ENCODE peak calls at places on chromosomes 13 and 19, in nine cellular contexts. B is cardiac muscle cell, W is natural killer cell, N is cardiac fibroblast, K is A549, G is Panc1, T is fibroblast of pulmonary artery, P is fibroblast of mammary gland, U is mucosa of descending colon. D is an unnamed sample.

GRCh38 chr19:18850560-18851375 is 19.0 kb downstream of the UPF1 start:
- DNase-seq in U (no peak), P (no peak), T (no peak), K (no peak), N (no peak), G (no peak), B (no peak), W (no peak), D (no peak)

GRCh38 chr13:21671793-21672680 is 1.2 kb downstream of the FGF9 start:
- DNase-seq in K (no peak), W (no peak), P (no peak), G (no peak), N (no peak), T (no peak), B (no peak), U (peak), D (no peak)

GRCh38 chr13:28408235-28408848 is 86.6 kb downstream of the FLT1 start:
- DNase-seq in B (peak), G (no peak), U (no peak), W (no peak), T (peak), P (no peak), K (no peak), N (peak), D (no peak)

GRCh38 chr13:27203854-27204253 is 32.2 kb upstream of the USP12 start:
- DNase-seq in T (peak), K (peak), G (no peak), N (peak), U (no peak), P (peak), W (no peak), B (peak), D (no peak)

GRCh38 chr19:8396563-8397203 is 6.5 kb downstream of the RAB11B start:
- DNase-seq in N (peak), U (peak), W (peak), B (peak), T (peak), P (peak), G (peak), K (peak), D (no peak)

GRCh38 chr19:29259153-29259552 is 46.2 kb upstream of the UQCRFS1 start:
- DNase-seq in G (no peak), U (no peak), W (no peak), B (no peak), T (peak), K (peak), N (no peak), P (peak), D (no peak)

GRCh38 chr19:47398707-47399106 is 20.6 kb downstream of the MEIS3 start:
- DNase-seq in U (no peak), G (no peak), B (no peak), P (no peak), W (no peak), T (no peak), K (no peak), N (no peak), D (no peak)

GRCh38 chr19:7355151-7355845 is 6.6 kb downstream of the ARHGEF18 start:
- DNase-seq in B (peak), T (peak), N (peak), G (no peak), U (peak), W (no peak), P (peak), K (no peak), D (no peak)

GRCh38 chr13:89968468-89968867 is 1379.0 kb upstream of the MIR17HG start:
- DNase-seq in W (no peak), T (no peak), U (no peak), G (no peak), B (no peak), K (no peak), N (no peak), P (no peak), D (no peak)

GRCh38 chr19:8085606-8086464 is 33.3 kb downstream of the CCL25 start:
- DNase-seq in P (no peak), N (no peak), G (no peak), U (peak), B (no peak), T (no peak), K (peak), W (no peak), D (no peak)

GRCh38 chr13:98879127-98879520 is 98.7 kb downstream of the DOCK9 start:
- DNase-seq in U (no peak), G (no peak), P (no peak), B (no peak), T (no peak), W (no peak), K (no peak), N (no peak), D (no peak)

GRCh38 chr13:31905896-31906295 is 125.7 kb upstream of the FRY start:
- DNase-seq in U (no peak), G (no peak), B (no peak), N (no peak), W (no peak), K (no peak), T (no peak), P (no peak), D (no peak)

GRCh38 chr13:97414392-97414791 is 19.6 kb upstream of the RAP2A start:
- DNase-seq in G (no peak), T (no peak), W (no peak), U (no peak), P (no peak), B (peak), K (no peak), N (no peak), D (no peak)

GRCh38 chr13:101594936-101595335 is 142.5 kb downstream of the ITGBL1 start:
- DNase-seq in T (no peak), B (no peak), W (no peak), U (no peak), K (no peak), G (no peak), P (no peak), N (no peak), D (no peak)

GRCh38 chr13:44437356-44438233 is 64.0 kb downstream of the SERP2 start:
- DNase-seq in B (peak), P (peak), T (peak), U (no peak), G (no peak), K (peak), N (peak), W (no peak), D (no peak)
- TF ChIP-seq CTCF in B (peak), P (peak), T (peak), U (no peak), G (peak), K (peak), N (no peak), W (peak), D (peak)

GRCh38 chr19:16014923-16015804 is 61.1 kb upstream of the TPM4 start:
- DNase-seq in K (no peak), T (no peak), P (no peak), N (no peak), W (no peak), G (no peak), B (no peak), U (no peak), D (peak)
- TF ChIP-seq CTCF in K (no peak), T (no peak), P (no peak), N (no peak), W (no peak), G (no peak), B (no peak), U (no peak), D (no peak)

DNA sequence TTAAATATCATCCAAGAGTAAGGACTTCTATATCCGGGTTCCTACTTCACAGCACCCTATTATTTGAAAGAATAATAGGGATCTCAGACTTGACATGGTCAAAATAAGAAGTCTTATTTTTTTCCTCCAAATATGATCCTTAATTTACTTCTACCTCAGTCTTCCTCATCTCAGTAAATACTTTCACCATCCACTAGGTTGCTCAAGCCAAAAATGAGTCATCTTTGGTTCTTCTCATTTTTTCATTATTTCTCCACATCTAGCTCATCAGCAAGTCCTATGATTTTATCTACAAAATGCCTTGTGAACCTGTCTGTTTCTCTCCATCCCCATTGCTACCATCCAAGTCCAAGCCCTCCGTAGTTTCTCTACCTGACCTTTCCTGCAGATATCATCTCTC is 121.9 kb upstream of the GJB6 start:
- DNase-seq in G (no peak), B (peak), P (peak), U (no peak), W (no peak), K (no peak), N (peak), T (peak), D (no peak)
- TF ChIP-seq CTCF in G (no peak), B (peak), P (peak), U (no peak), W (no peak), K (no peak), N (peak), T (peak), D (peak)

GRCh38 chr13:60655268-60655667 is 258.2 kb downstream of the TDRD3 start:
- DNase-seq in K (no peak), W (no peak), U (no peak), N (no peak), T (no peak), B (no peak), G (no peak), P (no peak), D (no peak)

GRCh38 chr13:60654405-60654804 is 257.4 kb downstream of the TDRD3 start:
- DNase-seq in W (no peak), K (peak), P (no peak), B (peak), T (peak), U (peak), G (peak), N (peak), D (no peak)
- TF ChIP-seq CTCF in W (no peak), K (peak), P (peak), B (peak), T (peak), U (no peak), G (peak), N (peak), D (no peak)

DNA sequence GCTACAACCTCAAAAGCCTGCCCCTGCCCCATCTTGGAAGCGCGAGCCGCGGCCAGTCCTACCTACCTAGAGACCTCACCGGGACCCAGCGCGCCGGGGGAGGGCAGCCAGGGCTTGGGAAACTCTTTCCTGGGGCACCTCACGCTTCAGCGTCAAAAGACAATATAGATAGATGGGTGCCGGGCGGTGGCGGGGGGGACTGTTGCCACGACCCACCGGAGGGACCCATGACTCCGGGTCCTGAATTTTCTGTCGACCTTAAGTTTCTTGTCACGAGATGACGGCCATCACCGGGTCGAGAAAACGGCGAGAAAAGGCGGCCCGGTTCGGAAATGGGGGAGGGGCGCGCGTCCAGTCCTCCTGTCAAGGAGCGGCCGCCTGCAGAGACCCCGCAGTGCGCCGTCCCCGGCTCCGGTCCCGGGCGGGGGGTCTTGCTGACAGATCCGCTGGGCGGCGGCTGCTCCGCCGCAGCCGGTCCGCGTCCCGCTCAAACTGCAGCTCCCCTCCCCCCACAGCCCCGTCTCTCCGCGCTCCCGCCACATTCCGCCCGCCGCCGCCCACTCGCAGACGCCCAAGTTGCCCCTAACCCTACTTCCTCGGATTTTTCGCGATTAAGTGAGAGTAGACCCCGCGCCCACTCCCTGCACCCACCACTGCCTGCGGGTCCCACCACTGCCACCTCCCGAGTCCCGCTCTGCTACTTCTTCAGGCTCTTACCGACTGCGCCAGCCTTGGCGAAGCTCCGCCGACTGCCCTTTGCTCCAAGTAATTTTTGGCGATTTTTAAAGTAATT is 66.1 kb downstream of the KCNRG start:
- DNase-seq in T (no peak), G (no peak), B (peak), P (no peak), U (peak), K (peak), W (peak), N (no peak), D (peak)
- TF ChIP-seq CTCF in T (peak), G (peak), B (peak), P (no peak), U (no peak), K (no peak), W (no peak), N (peak), D (no peak)

DNA sequence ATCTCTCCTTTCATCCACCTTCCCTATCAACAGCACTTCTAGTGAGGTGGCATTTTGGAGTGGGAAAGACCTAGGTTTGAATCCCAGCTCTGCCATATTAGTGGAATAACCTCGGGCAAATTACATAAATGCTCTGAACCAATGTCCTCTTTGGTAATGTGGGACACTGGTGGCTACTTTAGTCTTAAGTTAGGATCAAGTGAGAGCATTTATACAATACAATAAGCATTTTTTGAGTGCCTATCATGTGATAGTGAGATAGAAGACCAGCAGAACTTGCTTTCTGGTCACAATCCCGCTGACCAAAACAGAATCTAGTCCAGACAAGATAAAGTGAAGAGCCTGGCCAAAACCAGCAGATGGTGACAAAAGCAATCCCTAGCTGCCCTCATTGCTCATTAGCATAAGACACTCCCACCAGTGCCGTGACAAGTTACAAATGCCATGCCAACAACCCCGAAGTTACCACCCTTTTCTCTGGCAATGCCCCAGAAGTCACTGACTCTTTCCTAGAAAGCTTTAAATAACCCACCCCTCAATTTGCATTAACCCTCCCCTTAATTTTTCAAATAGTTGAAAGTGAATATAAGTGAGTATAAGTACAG is 28.8 kb upstream of the KPNA3 start:
- DNase-seq in P (no peak), N (peak), U (no peak), W (no peak), B (peak), T (peak), G (no peak), K (peak), D (no peak)
- TF ChIP-seq CTCF in P (peak), N (no peak), U (no peak), W (no peak), B (no peak), T (no peak), G (no peak), K (no peak), D (no peak)